ENCODE peak calls at places on chromosomes 12 and 14, in seven cellular contexts. G is stomach, H is suprapubic skin, O is IMR-90, F is heart left ventricle, L is Peyer's patch, N is A549. T is an unnamed sample.

GRCh38 chr12:79692860-79693605 is 2.3 kb upstream of the PAWR start:
- DNase-seq in G (no peak), H (no peak), O (peak; percentile 40), F (no peak), L (no peak), N (no peak), T (no peak)

GRCh38 chr12:49057888-49058287 is 2.7 kb downstream of the KMT2D start:
- DNase-seq in G (no peak), H (no peak), O (no peak), F (no peak), L (no peak), N (no peak), T (no peak)

GRCh38 chr12:101297661-101298060 is 17.8 kb downstream of the UTP20 start:
- DNase-seq in G (no peak), H (no peak), O (peak; percentile 21), F (no peak), L (no peak), N (no peak), T (no peak)

GRCh38 chr12:71455028-71455737 is 15.6 kb downstream of the LGR5 start:
- DNase-seq in G (no peak), H (no peak), O (no peak), F (no peak), L (no peak), N (no peak), T (no peak)

GRCh38 chr14:72609205-72609916 is 284.5 kb downstream of the DPF3 start:
- DNase-seq in G (no peak), H (peak; percentile 27), O (no peak), F (no peak), L (no peak), N (no peak), T (no peak)

GRCh38 chr12:18158774-18159557 is 69.0 kb upstream of the RERGL start:
- DNase-seq in G (no peak), H (no peak), O (peak; percentile 25), F (no peak), L (peak; percentile 61), N (peak; percentile 13), T (no peak)

GRCh38 chr12:65728913-65729793 is 95.1 kb upstream of the HMGA2 start:
- DNase-seq in G (no peak), H (no peak), O (peak; percentile 5), F (no peak), L (no peak), N (no peak), T (no peak)

GRCh38 chr12:132495165-132495544 is 5.2 kb downstream of the FBRSL1 start:
- DNase-seq in G (no peak), H (no peak), O (no peak), F (no peak), L (no peak), N (no peak), T (no peak)

GRCh38 chr12:28507055-28507454 is 316.8 kb downstream of the CCDC91 start:
- DNase-seq in G (no peak), H (no peak), O (peak; percentile 70), F (no peak), L (no peak), N (no peak), T (no peak)

GRCh38 chr12:108312073-108312884 is 26.8 kb downstream of the CMKLR1 start:
- DNase-seq in G (no peak), H (no peak), O (no peak), F (no peak), L (no peak), N (no peak), T (no peak)

GRCh38 chr12:12546314-12546772 is 16.3 kb downstream of the DUSP16 start:
- DNase-seq in G (no peak), H (no peak), O (peak; percentile 51), F (no peak), L (no peak), N (no peak), T (no peak)

GRCh38 chr12:12819752-12820311 is 6.7 kb downstream of the DDX47 start:
- DNase-seq in G (no peak), H (no peak), O (peak; percentile 96), F (no peak), L (no peak), N (peak; percentile 50), T (no peak)

GRCh38 chr14:64760146-64760755 is 56.0 kb downstream of the PLEKHG3 start:
- DNase-seq in G (peak; percentile 70), H (no peak), O (peak; percentile 42), F (no peak), L (peak; percentile 81), N (peak; percentile 91), T (no peak)

GRCh38 chr12:88413561-88414095 is 166.6 kb downstream of the KITLG start:
- DNase-seq in G (no peak), H (no peak), O (no peak), F (no peak), L (no peak), N (no peak), T (no peak)

GRCh38 chr12:111753144-111753881 is 13.4 kb upstream of the ALDH2 start:
- DNase-seq in G (peak; percentile 67), H (no peak), O (peak; percentile 61), F (peak; percentile 60), L (peak; percentile 82), N (peak; percentile 82), T (no peak)

GRCh38 chr14:31829256-31829923 is 247.7 kb upstream of the ARHGAP5 start:
- DNase-seq in G (no peak), H (no peak), O (peak; percentile 91), F (no peak), L (no peak), N (no peak), T (no peak)

GRCh38 chr12:28800129-28800528 is 348.9 kb upstream of the FAR2 start:
- DNase-seq in G (no peak), H (no peak), O (no peak), F (no peak), L (no peak), N (no peak), T (no peak)

GRCh38 chr12:10213168-10214130 is 772 bp downstream of the GABARAPL1 start:
- DNase-seq in G (peak; percentile 72), H (peak; percentile 89), O (peak; percentile 87), F (peak; percentile 75), L (peak; percentile 88), N (peak; percentile 46), T (peak; percentile 88)

GRCh38 chr12:132449565-132450390 is 40.2 kb upstream of the FBRSL1 start:
- DNase-seq in G (no peak), H (no peak), O (no peak), F (no peak), L (peak; percentile 81), N (no peak), T (no peak)

DNA sequence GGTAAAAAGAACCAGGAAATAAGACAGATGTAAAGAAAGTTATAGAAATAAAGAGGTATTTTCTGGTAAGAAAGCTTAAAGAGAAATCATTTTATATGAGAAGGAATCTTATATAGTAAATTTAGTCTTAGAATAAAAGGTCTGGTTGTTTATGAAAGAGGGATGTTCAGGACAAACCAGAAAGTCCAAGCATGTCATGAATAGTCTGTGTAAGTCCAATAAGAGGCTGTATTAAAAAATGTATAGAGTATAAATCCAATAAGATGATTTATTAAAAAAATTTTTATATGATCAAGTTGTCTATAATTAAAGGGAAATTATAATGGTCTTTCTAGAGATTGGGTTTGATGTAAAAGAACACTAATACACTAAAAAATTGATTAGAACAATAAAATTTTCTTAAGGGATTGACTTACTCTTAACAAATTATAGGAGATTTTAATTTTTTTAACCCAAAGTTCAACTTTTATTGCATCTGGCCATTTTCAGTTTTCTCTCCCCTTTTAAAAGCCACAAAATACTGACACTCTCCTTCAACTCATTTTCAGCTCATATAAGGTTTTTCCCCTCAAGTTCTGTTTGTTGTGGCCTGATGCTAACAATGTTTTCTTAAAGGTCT is 35.1 kb downstream of the ST8SIA1 start:
- DNase-seq in G (no peak), H (no peak), O (no peak), F (no peak), L (no peak), N (no peak), T (no peak)
- H3K9me3 ChIP-seq in G (peaks cover 5% of the 10 kb centered on the region), H (no peaks in the 10 kb centered on the region), O (peaks cover 13% of the 10 kb centered on the region), F (peaks cover 40% of the 10 kb centered on the region), L (no peaks in the 10 kb centered on the region), N (peaks cover 26% of the 10 kb centered on the region), T (peaks cover 17% of the 10 kb centered on the region)

DNA sequence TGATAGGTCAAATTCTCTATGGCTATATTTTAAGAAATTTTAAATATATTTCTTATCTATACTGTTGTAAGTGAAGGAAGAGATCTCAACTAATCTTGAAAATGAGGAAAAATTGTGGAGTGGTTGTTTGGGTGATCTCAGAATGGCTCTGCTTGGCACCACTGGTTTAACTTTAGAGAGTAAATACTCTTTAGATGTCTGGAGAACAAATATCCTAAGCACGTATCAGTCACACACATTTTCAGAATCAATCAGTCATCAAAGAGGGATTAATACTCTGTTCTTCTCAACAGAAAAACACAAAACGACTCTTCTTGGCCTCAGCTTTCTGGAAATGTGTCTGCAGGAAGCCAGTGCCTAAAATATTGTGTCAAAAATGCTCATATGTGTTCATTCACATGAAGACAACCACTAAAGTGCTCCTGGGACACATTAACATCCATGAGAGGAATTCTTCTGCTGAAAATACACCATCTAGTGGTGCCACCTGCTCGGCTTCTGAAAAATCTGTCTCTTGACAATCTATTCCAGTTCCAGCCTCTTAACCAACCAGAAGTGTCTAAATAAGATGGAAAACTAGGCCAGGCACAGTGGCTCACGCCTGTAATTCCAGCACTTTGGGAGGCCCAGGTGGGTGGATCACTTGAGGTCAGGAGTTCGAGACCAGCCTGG is 81.1 kb upstream of the CCDC198 start:
- DNase-seq in G (no peak), H (no peak), O (no peak), F (no peak), L (no peak), N (no peak), T (no peak)
- TF ChIP-seq CTCF in G (no peak), H (no peak), O (no peak), F (no peak), L (no peak), N (peak; percentile 35), T (no peak)

DNA sequence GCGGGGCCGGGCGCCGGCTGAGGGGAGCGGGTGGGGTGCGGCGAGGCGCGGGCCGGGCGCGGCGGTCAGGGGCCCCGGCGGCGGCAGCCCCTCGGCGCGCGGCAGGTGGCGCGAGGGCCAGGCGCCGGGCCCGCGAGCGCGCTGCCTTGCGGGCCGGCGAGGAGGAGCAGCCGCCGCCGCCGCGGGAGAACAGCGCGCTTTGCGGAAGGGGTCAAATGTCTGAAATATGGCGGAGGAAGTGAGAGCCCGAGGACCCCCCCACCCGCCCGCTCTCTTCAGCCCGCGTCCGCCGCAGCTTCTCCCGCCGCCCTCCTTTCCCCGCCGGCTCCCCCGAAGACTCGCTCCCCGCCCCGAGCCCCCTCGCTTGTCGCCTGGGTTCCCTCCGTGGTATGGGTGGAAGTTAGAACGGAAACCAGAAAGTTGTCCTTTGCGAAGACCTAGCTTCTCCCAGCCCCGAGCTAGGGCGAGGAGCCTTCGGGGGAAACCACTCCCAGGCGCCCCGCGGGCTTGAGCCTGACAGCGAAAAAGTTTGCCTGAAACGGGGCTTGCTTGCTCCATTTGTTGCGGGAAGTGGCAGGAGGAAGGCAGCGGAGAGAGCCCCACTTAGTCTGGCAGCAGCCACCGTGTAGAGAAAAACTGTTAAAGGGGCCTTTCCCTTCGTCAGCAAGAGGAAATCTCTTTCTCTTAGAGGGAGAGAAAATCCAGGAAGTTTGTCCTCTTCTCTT is 557 bp downstream of the RAP1B start:
- DNase-seq in G (peak; percentile 68), H (peak; percentile 88), O (peak; percentile 60), F (peak; percentile 76), L (peak; percentile 79), N (peak; percentile 18), T (no peak)
- TF ChIP-seq POLR2A in G (no peak), H (no peak), O (no peak), F (no peak), L (no peak), N (no peak), T (peak; percentile 29)

DNA sequence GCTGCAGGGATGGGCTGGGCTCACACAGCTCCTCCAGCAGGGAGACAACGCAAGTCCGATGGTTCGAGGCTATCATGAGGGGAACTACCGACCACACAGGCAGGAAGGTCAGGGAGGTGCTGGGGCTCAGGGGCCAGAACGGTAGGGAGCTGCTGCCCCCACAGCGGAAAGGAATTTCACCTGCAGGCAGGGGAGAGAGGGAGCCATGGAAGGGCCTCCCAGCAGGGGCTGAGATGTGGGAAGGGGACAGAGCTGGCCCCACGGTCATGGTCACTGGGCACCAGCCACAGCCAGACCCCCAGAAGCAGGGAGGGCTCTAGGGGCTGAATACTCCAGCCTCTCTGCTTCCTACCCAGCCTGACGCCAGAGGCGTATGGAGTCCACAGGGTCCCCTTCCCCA is 103.1 kb downstream of the SCARB1 start:
- DNase-seq in G (no peak), H (no peak), O (no peak), F (no peak), L (no peak), N (no peak), T (no peak)
- H3K9me3 ChIP-seq in G (peaks cover 8% of the 10 kb centered on the region), H (peaks cover 5% of the 10 kb centered on the region), O (peaks cover 8% of the 10 kb centered on the region), F (peaks cover 20% of the 10 kb centered on the region), L (no peaks in the 10 kb centered on the region), N (peaks cover 22% of the 10 kb centered on the region), T (peaks cover 7% of the 10 kb centered on the region)

T was measured in breast epithelium.